ENCODE peak calls at places on chromosome 9, in four cellular contexts. A, K, F and D are unnamed samples.

GRCh38 chr9:8855046-8855445 is 1055.5 kb upstream of the DMAC1 start:
- DNase-seq in K (no peak), A (no peak), F (no peak), D (no peak)

GRCh38 chr9:27273186-27273585 is 23.8 kb downstream of the EQTN start:
- DNase-seq in A (no peak), F (no peak), K (no peak), D (no peak)

GRCh38 chr9:93917121-93917853 is 37.9 kb downstream of the BARX1 start:
- DNase-seq in K (no peak), F (no peak), A (no peak), D (no peak)

GRCh38 chr9:19498015-19498414 is 89.2 kb downstream of the ACER2 start:
- DNase-seq in K (no peak), A (no peak), F (no peak), D (no peak)

GRCh38 chr9:278651-279050 is 64.0 kb downstream of the DOCK8 start:
- DNase-seq in F (no peak), K (no peak), A (no peak), D (no peak)

GRCh38 chr9:133116346-133117231 is 4.5 kb downstream of the RALGDS start:
- DNase-seq in K (peak), F (no peak), A (no peak), D (peak)

GRCh38 chr9:137263506-137263905 is 8.4 kb downstream of the NELFB start:
- DNase-seq in K (no peak), F (no peak), A (no peak), D (no peak)

GRCh38 chr9:105978336-105978735 is 284.0 kb downstream of the TMEM38B start:
- DNase-seq in F (no peak), A (no peak), K (no peak), D (no peak)

GRCh38 chr9:86500667-86501435 is 146.6 kb upstream of the TUT7 start:
- DNase-seq in K (no peak), A (no peak), F (no peak), D (no peak)

GRCh38 chr9:94807556-94807955 is 81.1 kb downstream of the AOPEP start:
- DNase-seq in A (no peak), K (no peak), F (no peak), D (no peak)

GRCh38 chr9:35594471-35594870 is 10.6 kb upstream of the TESK1 start:
- DNase-seq in K (no peak), F (no peak), A (no peak), D (no peak)

GRCh38 chr9:68546596-68547390 is 6.1 kb upstream of the TMEM252 start:
- DNase-seq in F (no peak), K (no peak), A (peak), D (no peak)

GRCh38 chr9:128636024-128636390 is 20.6 kb downstream of the DYNC2I2 start:
- DNase-seq in K (peak), A (no peak), F (no peak), D (peak)

GRCh38 chr9:95399261-95399660 is 81.8 kb upstream of the FANCC start:
- DNase-seq in F (no peak), K (no peak), A (no peak), D (no peak)

GRCh38 chr9:122015165-122015821 is 77.8 kb downstream of the TTLL11 start:
- DNase-seq in K (peak), A (no peak), F (no peak), D (no peak)

GRCh38 chr9:7656648-7657047 is 142.9 kb downstream of the DMAC1 start:
- DNase-seq in F (no peak), K (no peak), A (no peak), D (no peak)

GRCh38 chr9:83707518-83707767 is 315 bp downstream of the UBQLN1 start:
- DNase-seq in A (no peak), F (no peak), K (no peak), D (no peak)

GRCh38 chr9:127796225-127796813 is 6.4 kb upstream of the FPGS start:
- DNase-seq in F (no peak), K (no peak), A (no peak), D (no peak)

GRCh38 chr9:84567776-84568175 is 101.8 kb upstream of the NTRK2 start:
- DNase-seq in K (no peak), A (no peak), F (no peak), D (no peak)

GRCh38 chr9:112166176-112167140 is 8.6 kb downstream of the SUSD1 start:
- DNase-seq in F (no peak), K (no peak), A (no peak), D (no peak)

GRCh38 chr9:79165006-79165405 is 406.8 kb upstream of the TLE4 start:
- DNase-seq in K (no peak), F (no peak), A (no peak), D (no peak)

GRCh38 chr9:22529426-22530199 is 83.0 kb downstream of the DMRTA1 start:
- DNase-seq in F (no peak), A (no peak), K (no peak), D (no peak)